ENCODE peak calls at places on chromosome 17, in eight cellular contexts. L is transverse colon, Y is IMR-90, D is Caco-2, P is OCI-LY7, R is epithelial cell of esophagus, K is BJ, S is RWPE1. Z is an unnamed sample.

GRCh38 chr17:78075011-78075410 is 53.5 kb downstream of the TMC6 start:
- DNase-seq in S (no peak), Y (no peak), K (no peak), P (no peak), L (no peak), R (no peak), D (no peak), Z (no peak)

GRCh38 chr17:27473748-27474609 is 17.7 kb downstream of the KSR1 start:
- DNase-seq in P (peak; percentile 52), D (no peak), S (no peak), Y (no peak), L (no peak), K (no peak), R (no peak), Z (no peak)

GRCh38 chr17:75046583-75047289 is at the start of the genes ATP5PD and KCTD2:
- DNase-seq in L (peak; percentile 97), K (peak; percentile 85), S (peak; percentile 98), R (peak; percentile 97), P (peak; percentile 99), Y (peak; percentile 96), D (peak; percentile 99), Z (peak; percentile 93)

GRCh38 chr17:74198694-74199093 is 4.8 kb upstream of the RPL38 start:
- DNase-seq in K (no peak), S (no peak), L (no peak), D (no peak), P (no peak), Y (no peak), R (no peak), Z (no peak)

GRCh38 chr17:39753514-39754160 is 15.9 kb downstream of the GRB7 start:
- DNase-seq in L (peak; percentile 72), P (peak; percentile 78), Y (no peak), S (peak; percentile 18), R (peak; percentile 13), D (peak; percentile 82), K (no peak), Z (no peak)

GRCh38 chr17:42016411-42016831 is 818 bp downstream of the DNAJC7 start:
- DNase-seq in K (no peak), D (peak; percentile 34), P (peak; percentile 16), S (no peak), Y (peak; percentile 16), R (no peak), L (no peak), Z (peak; percentile 23)

GRCh38 chr17:45371414-45372324 is 54.8 kb upstream of the MAP3K14 start:
- DNase-seq in D (peak; percentile 96), S (peak; percentile 95), L (peak; percentile 82), Y (peak; percentile 96), P (no peak), R (peak; percentile 96), K (peak; percentile 91), Z (peak; percentile 89)

GRCh38 chr17:78250891-78251772 is 19.7 kb downstream of the TMEM235 start:
- DNase-seq in R (peak; percentile 89), Y (peak; percentile 76), D (peak; percentile 93), S (peak; percentile 94), P (peak; percentile 93), L (peak; percentile 87), K (peak; percentile 16), Z (peak; percentile 70)

GRCh38 chr17:32007463-32008298 is 498 bp downstream of the LRRC37B start:
- DNase-seq in D (peak; percentile 30), L (peak; percentile 28), P (peak; percentile 59), K (no peak), R (peak; percentile 41), S (peak; percentile 37), Y (peak; percentile 19), Z (peak; percentile 20)

GRCh38 chr17:42227849-42228696 is 33.8 kb upstream of the GHDC start:
- DNase-seq in D (no peak), L (no peak), P (no peak), K (no peak), R (no peak), S (no peak), Y (peak; percentile 58), Z (peak; percentile 9)

GRCh38 chr17:60759756-60760155 is 82.1 kb downstream of the BCAS3 start:
- DNase-seq in Y (no peak), R (no peak), K (no peak), L (no peak), P (no peak), S (no peak), D (no peak), Z (no peak)

GRCh38 chr17:27577884-27578717 is 52.9 kb upstream of the LGALS9 start:
- DNase-seq in R (no peak), K (no peak), D (no peak), P (no peak), Y (peak; percentile 73), L (no peak), S (no peak), Z (no peak)

GRCh38 chr17:21459536-21459935 is 83.4 kb downstream of the KCNJ12 start:
- DNase-seq in K (no peak), R (no peak), D (no peak), P (no peak), Y (no peak), S (no peak), L (no peak), Z (no peak)

GRCh38 chr17:41325126-41325525 is 9.6 kb upstream of the KRTAP17-1 start:
- DNase-seq in D (no peak), R (no peak), P (no peak), S (no peak), L (no peak), Y (no peak), K (no peak), Z (no peak)

GRCh38 chr17:75861927-75862317 is 6.8 kb upstream of the WBP2 start:
- DNase-seq in D (no peak), R (no peak), Y (no peak), L (no peak), K (no peak), P (no peak), S (no peak), Z (no peak)

GRCh38 chr17:14664511-14664910 is 363.6 kb downstream of the HS3ST3B1 start:
- DNase-seq in Y (no peak), K (no peak), P (no peak), L (no peak), D (no peak), S (no peak), R (no peak), Z (no peak)

GRCh38 chr17:65477600-65477999 is 83.8 kb downstream of the AXIN2 start:
- DNase-seq in P (no peak), K (no peak), L (no peak), S (no peak), R (no peak), Y (no peak), D (no peak), Z (no peak)

GRCh38 chr17:31096106-31096436 is 1.3 kb downstream of the NF1 start:
- DNase-seq in K (no peak), R (no peak), Y (no peak), D (no peak), L (no peak), P (no peak), S (no peak), Z (no peak)

GRCh38 chr17:28397687-28398279 is 8.2 kb downstream of the SLC46A1 start:
- DNase-seq in L (no peak), K (no peak), Y (no peak), S (no peak), P (no peak), D (no peak), R (no peak), Z (no peak)

GRCh38 chr17:64507418-64507766 is 615 bp downstream of the CEP95 start:
- DNase-seq in R (peak; percentile 69), L (no peak), P (peak; percentile 85), Y (peak; percentile 68), K (peak; percentile 17), D (peak; percentile 63), S (peak; percentile 58), Z (peak; percentile 69)

DNA sequence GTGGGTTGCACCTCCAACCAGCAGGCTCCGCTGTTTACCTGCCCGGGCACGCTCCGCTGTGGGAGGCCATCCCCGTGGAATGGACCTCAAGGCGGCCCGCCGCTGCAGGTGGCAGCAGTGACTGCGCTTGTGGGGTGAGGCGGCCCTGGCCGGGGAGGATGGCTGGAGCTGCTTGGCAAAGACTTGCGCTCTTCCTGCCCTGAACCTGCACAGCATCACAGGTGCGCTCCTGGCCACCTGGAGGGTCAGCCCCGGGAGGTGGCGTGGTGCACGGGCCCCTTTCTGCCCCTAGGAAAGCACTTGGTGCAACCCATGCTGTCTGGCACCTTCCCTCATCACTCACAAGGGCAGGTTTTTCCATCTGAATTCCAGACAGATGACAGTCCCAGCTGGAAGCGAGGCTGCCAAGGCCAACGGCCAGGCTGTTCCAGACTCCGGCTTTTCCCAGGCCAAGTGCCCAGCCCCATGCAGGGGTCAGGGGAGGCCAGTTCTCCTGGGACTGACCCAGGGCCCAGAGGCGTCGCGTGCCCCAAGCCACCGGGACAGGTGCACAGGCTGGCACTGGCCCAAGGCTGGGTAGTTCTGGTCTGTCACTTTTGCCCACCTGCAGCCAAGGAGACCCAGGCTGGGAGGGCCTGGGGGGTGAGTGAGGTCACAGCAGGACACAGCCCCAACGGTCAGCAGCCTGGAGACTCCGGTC is 13.3 kb downstream of the UTS2R start:
- DNase-seq in P (peak; percentile 31), Y (peak; percentile 41), K (no peak), S (peak; percentile 92), R (peak; percentile 94), L (peak; percentile 50), D (peak; percentile 67), Z (peak; percentile 77)
- TF ChIP-seq CTCF in P (peak; percentile 41), Y (peak; percentile 1), K (no peak), S (peak; percentile 70), R (peak; percentile 57), L (peak; percentile 20), D (peak; percentile 25), Z (peak; percentile 79)

GRCh38 chr17:46782250-46782953 is 36.1 kb downstream of the WNT3 start:
- DNase-seq in Y (no peak), R (peak; percentile 60), D (peak; percentile 82), L (peak; percentile 31), K (no peak), P (peak; percentile 77), S (peak; percentile 62), Z (peak; percentile 35)
- TF ChIP-seq CTCF in Y (peak; percentile 55), R (peak; percentile 79), D (peak; percentile 91), L (peak; percentile 47), K (peak; percentile 68), P (peak; percentile 80), S (peak; percentile 84), Z (peak; percentile 87)

GRCh38 chr17:12591336-12591735 is 74.4 kb upstream of the MYOCD start:
- DNase-seq in P (no peak), Y (peak; percentile 76), K (no peak), R (peak; percentile 62), S (no peak), L (no peak), D (no peak), Z (peak; percentile 85)
- TF ChIP-seq CTCF in P (no peak), Y (no peak), K (no peak), R (no peak), S (no peak), L (no peak), D (no peak), Z (no peak)

DNA sequence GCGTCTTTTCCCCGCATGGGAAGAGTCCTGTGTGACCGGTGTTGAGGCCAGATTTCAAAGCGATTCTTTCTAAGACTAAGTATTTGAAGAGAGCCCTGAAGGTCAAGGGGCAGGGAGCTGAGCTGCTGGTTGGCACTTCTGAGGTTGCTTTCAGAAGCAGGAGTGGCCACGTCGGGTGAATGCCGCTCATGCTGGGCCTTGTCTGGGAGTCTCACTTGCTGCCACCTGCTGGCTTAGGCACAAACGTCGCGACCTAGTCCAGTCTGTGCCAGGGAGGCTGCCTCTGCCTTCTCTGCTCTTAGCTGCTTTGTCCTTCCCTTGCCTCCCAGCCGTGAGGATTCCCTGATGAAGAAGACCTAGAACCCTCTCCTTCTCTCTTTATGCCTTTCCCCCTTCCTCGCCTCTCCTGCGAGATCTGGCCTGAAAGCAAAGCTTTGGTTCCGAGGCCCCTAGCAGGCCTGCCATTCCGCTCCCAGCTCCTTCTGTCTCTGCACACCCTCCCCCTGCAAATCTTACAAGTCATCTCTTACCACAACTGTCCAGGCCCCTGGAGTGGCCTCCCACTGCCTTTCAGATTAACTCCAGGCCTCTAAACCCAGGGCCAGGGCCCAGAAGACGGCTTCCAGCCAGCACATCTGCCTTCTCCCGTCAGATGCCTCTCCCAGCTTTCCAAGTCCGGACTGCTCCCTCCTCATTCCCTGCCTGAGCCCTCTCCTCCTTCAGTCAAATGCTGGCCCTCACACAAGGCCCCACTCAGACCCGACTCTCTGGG is 11.4 kb downstream of the CTNS start:
- DNase-seq in Y (peak; percentile 55), S (no peak), K (no peak), P (peak; percentile 78), R (peak; percentile 77), L (peak; percentile 67), D (peak; percentile 54), Z (peak; percentile 46)
- TF ChIP-seq CTCF in Y (peak; percentile 49), S (peak; percentile 53), K (peak; percentile 67), P (peak; percentile 76), R (peak; percentile 72), L (peak; percentile 47), D (peak; percentile 30), Z (peak; percentile 87)

Z was measured in bronchial epithelial cell.